ENCODE peak calls at places on chromosomes 12 and 14, in five cellular contexts. P, H, Z, Y and N are unnamed samples.

GRCh38 chr14:79911762-79912161 is 299.5 kb downstream of the DIO2 start:
- DNase-seq in P (no peak), Y (no peak), Z (no peak), H (no peak), N (no peak)

GRCh38 chr12:93318720-93319522 is 58.8 kb upstream of the NUDT4 start:
- DNase-seq in Z (no peak), P (no peak), Y (no peak), H (no peak), N (no peak)

GRCh38 chr14:36835145-36835544 is 173.5 kb downstream of the PAX9 start:
- DNase-seq in P (no peak), H (no peak), Z (no peak), Y (no peak), N (no peak)

GRCh38 chr14:24838945-24839616 is 205.1 kb upstream of the GZMB start:
- DNase-seq in H (no peak), Y (no peak), P (no peak), Z (no peak), N (no peak)

GRCh38 chr12:106149096-106149784 is 10.5 kb upstream of the NUAK1 start:
- DNase-seq in Z (no peak), H (no peak), P (no peak), Y (no peak), N (no peak)

GRCh38 chr12:103334447-103334846 is 161.3 kb downstream of the C12orf42 start:
- DNase-seq in P (no peak), Y (no peak), Z (no peak), H (no peak), N (no peak)

GRCh38 chr12:105477873-105478272 is 147.4 kb downstream of the C12orf75 start:
- DNase-seq in Y (no peak), P (no peak), Z (no peak), H (no peak), N (no peak)

GRCh38 chr12:6538420-6539275 is 4.3 kb downstream of the GAPDH start:
- DNase-seq in Z (no peak), Y (no peak), H (no peak), P (no peak), N (no peak)

GRCh38 chr12:105706321-105706972 is 376.0 kb downstream of the C12orf75 start:
- DNase-seq in Z (peak; percentile 77), H (no peak), P (no peak), Y (no peak), N (no peak)

GRCh38 chr14:100709252-100709955 is 17.3 kb upstream of the DLK1 start:
- DNase-seq in Z (no peak), H (peak; percentile 67), Y (no peak), P (no peak), N (no peak)

GRCh38 chr14:56131865-56132830 is 13.9 kb downstream of the PELI2 start:
- DNase-seq in Z (no peak), P (no peak), Y (no peak), H (no peak), N (no peak)

GRCh38 chr14:74558655-74559054 is 53.4 kb downstream of the LTBP2 start:
- DNase-seq in H (no peak), Z (peak; percentile 72), P (no peak), Y (no peak), N (no peak)

GRCh38 chr12:53825246-53826081 is 73.7 kb upstream of the CISTR start:
- DNase-seq in H (no peak), Y (no peak), P (no peak), Z (no peak), N (no peak)

GRCh38 chr14:104843006-104843405 is 22.1 kb upstream of the CEP170B start:
- DNase-seq in P (no peak), Y (no peak), H (no peak), Z (peak; percentile 60), N (no peak)

GRCh38 chr12:106594447-106594846 is 11.6 kb downstream of the RFX4 start:
- DNase-seq in P (no peak), Y (no peak), H (peak; percentile 15), Z (no peak), N (no peak)

GRCh38 chr12:101859664-101860607 is 17.4 kb upstream of the DRAM1 start:
- DNase-seq in Z (no peak), H (no peak), Y (no peak), P (no peak), N (no peak)

GRCh38 chr12:31845613-31846321 is 113.4 kb upstream of the RESF1 start:
- DNase-seq in P (no peak), Y (no peak), H (no peak), Z (no peak), N (no peak)

GRCh38 chr14:80844872-80845271 is 96.7 kb downstream of the CEP128 start:
- DNase-seq in H (no peak), Y (no peak), P (no peak), Z (no peak), N (no peak)